ENCODE peak calls at places on chromosomes 1 and 21, in five cellular contexts. E is heart right ventricle, Y is ovary, Q is uterus, O is cardiac muscle cell. D is an unnamed sample. For H3K4me1 and H3K9me3, the result is how much of the 10 kb centered on the place peaks cover.

GRCh38 chr1:92210701-92211100 is 7.0 kb upstream of the C1orf146 start:
- DNase-seq in E (no peak), O (no peak), Q (no peak), Y (no peak), D (no peak)

GRCh38 chr1:151716771-151717631 is at the start of gene CELF3:
- DNase-seq in Y (no peak), Q (no peak), O (peak), E (no peak), D (no peak)

GRCh38 chr1:196180847-196181593 is 427.2 kb downstream of the KCNT2 start:
- DNase-seq in Q (no peak), O (no peak), Y (no peak), E (no peak), D (no peak)

GRCh38 chr1:228270032-228270431 is 62.2 kb downstream of the OBSCN start:
- DNase-seq in Q (no peak), O (no peak), Y (no peak), E (no peak), D (no peak)

GRCh38 chr1:32005522-32005921 is 8.1 kb upstream of the KHDRBS1 start:
- DNase-seq in O (no peak), E (no peak), Q (no peak), Y (no peak), D (no peak)

GRCh38 chr21:26130249-26130896 is 40.2 kb downstream of the APP start:
- DNase-seq in O (no peak), Y (no peak), Q (no peak), E (no peak), D (no peak)

GRCh38 chr1:212173572-212173971 is 111.6 kb upstream of the PPP2R5A start:
- DNase-seq in Y (no peak), O (no peak), E (no peak), Q (no peak), D (no peak)

GRCh38 chr1:203557958-203558760 is 64.2 kb downstream of the OPTC start:
- DNase-seq in Q (peak), O (peak), E (peak), Y (peak), D (peak)

GRCh38 chr1:159981351-159982055 is 27.5 kb upstream of the SLAMF9 start:
- DNase-seq in Q (no peak), E (no peak), O (no peak), Y (no peak), D (no peak)

GRCh38 chr1:201982923-201983805 is 716 bp downstream of the RNPEP start:
- DNase-seq in Y (peak), O (peak), Q (peak), E (peak), D (peak)

GRCh38 chr21:27569091-27569490 is 602.2 kb upstream of the ADAMTS5 start:
- DNase-seq in Y (no peak), E (no peak), Q (no peak), O (no peak), D (no peak)

GRCh38 chr1:228471154-228471761 is 15.9 kb upstream of the RNF187 start:
- DNase-seq in Y (no peak), E (no peak), O (no peak), Q (no peak), D (no peak)

GRCh38 chr1:110160701-110161100 is 10.4 kb downstream of the SLC6A17 start:
- DNase-seq in E (no peak), O (no peak), Y (no peak), Q (no peak), D (no peak)

GRCh38 chr21:36589352-36589971 is 109.5 kb upstream of the SIM2 start:
- DNase-seq in O (no peak), Y (peak), E (peak), Q (no peak), D (no peak)

GRCh38 chr1:203046984-203047630 is 20.8 kb downstream of the PPFIA4 start:
- DNase-seq in E (no peak), O (no peak), Q (peak), Y (no peak), D (no peak)

GRCh38 chr1:70666381-70667140 is 255.5 kb downstream of the CTH start:
- DNase-seq in Y (no peak), O (no peak), Q (no peak), E (no peak), D (no peak)

GRCh38 chr1:224755586-224755985 is 139.5 kb downstream of the CNIH3 start:
- DNase-seq in E (no peak), Q (no peak), O (no peak), Y (no peak), D (no peak)

GRCh38 chr1:234970371-234970730 is 158.3 kb downstream of the TOMM20 start:
- DNase-seq in O (no peak), E (no peak), Y (no peak), Q (no peak), D (no peak)

GRCh38 chr21:35525443-35525842 is 476.3 kb upstream of the RUNX1 start:
- DNase-seq in Q (no peak), E (no peak), O (no peak), Y (no peak), D (no peak)

GRCh38 chr1:230565141-230565540 is 77.1 kb upstream of the COG2 start:
- DNase-seq in O (no peak), E (no peak), Y (no peak), Q (no peak), D (no peak)

GRCh38 chr1:230568676-230569075 is 73.6 kb upstream of the COG2 start:
- DNase-seq in E (no peak), O (no peak), Q (no peak), Y (no peak), D (no peak)

GRCh38 chr1:230568008-230568407 is 74.3 kb upstream of the COG2 start:
- DNase-seq in Y (no peak), O (peak), Q (no peak), E (no peak), D (no peak)

GRCh38 chr1:230569201-230569600 is 73.1 kb upstream of the COG2 start:
- DNase-seq in O (no peak), E (no peak), Y (no peak), Q (no peak), D (no peak)

DNA sequence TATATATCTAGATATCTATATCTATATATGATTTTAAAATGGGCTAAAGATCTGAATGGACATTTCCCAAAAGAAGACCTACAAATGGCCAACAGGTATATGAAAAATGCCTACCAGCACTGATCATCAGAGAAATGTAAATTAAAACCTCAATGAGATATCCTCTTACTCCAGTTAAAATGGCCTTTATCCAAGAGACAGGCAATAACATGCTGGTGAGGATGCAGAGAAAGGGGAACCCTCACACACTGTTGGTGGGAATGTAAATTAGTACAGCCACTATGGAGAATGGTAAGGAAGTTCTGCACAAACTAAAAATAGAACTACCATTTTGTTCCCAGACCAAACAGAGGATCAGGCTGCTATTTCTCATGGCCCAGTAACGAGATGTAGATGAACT is 75.8 kb upstream of the COG2 start:
- DNase-seq in Y (no peak), E (no peak), O (no peak), Q (no peak), D (no peak)
- H3K4me1 ChIP-seq in Y (under half), E (under half), O (under half), Q (under half), D (under half)

DNA sequence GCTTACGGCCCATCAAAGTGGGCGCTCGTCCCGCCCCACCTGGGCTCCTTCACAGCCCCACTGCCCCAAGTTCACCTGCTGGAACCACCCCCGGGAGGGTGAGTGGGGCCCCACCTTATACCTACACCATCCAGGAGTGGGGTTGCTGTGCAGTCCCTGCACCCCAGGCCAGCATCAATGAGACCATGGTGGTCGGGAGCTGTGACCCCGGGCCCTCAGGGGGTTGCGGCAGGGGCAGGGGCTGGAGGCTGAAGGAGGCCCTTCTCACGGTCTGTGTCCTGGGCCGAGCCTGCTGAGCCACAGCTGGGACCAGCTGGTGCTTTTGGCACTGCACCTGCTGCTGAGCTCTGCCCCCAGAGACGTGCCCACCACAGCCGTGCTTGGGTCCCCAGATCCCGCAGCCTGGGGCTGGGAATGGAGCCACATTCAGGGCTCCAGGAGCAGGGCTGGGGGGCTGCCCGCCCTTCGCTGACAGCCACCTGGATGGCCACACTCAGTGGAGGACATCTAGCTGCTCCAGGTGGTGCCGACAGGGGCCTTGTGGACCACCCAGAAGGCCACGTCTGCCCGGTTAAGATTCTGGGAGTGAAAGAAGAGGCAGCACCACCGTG is 17.4 kb downstream of the ACTRT2 start:
- DNase-seq in Y (no peak), E (no peak), O (no peak), Q (no peak), D (no peak)
- H3K9me3 ChIP-seq in Y (under half), E (under half), O (under half), Q (under half), D (under half)

DNA sequence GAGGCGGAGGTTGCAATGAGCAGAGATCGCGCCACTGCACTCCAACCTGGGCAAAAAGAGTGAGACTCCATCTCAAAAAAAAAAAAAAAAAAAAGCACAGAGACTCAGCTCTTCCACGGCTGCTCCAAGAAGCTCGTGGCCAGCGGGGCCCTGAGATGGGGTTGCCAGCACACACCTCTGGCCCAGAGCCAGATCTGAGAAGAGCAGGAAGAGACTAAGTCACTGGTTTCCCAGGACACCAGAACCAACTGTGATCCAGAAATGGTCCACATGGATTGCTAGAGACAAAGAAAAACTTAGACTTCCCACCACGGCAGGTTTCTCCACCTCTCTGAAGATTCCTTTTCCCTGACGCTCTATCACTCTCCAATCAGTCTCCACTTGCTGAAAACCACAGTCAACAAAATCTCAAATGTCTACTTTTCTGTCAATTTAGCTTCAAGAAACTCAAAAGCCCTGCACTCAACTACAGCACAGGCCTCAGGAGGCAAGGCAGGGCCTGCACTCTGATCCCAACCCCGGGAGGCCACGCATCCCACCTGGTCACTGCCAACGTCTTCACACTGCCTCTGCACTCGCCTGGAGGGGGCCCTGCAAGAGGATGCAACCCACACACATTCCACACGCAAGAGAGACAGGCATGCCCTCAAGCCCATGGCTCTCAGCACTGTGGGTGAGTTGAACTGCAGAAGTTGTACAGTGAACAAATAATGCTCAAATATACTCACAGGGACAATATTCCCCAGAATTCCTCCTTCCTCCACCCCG is 79.0 kb downstream of the NPHP4 start:
- DNase-seq in Q (no peak), O (no peak), E (no peak), Y (no peak), D (no peak)
- H3K4me1 ChIP-seq in Q (under half), O (under half), E (under half), Y (under half), D (under half)

DNA sequence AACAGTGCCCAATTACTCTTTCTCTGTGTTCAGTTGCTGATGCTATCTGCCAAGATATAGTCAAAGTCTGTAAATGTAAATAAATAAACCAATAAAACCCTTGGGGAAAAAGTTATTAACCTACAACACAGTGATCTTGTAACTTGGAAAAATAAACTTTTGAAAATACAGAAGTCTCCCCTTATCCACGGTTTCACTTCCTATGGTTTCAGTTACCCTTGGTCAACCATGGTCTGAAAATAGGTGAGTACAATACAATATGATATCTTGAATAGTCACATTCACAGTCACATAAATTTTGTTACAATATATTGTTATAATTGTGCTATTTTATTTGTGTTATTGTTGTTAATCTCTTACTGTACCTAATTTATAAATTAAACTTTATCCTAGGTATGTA is 501.9 kb downstream of the LMO4 start:
- DNase-seq in O (no peak), E (no peak), Y (no peak), Q (no peak), D (no peak)
- H3K9me3 ChIP-seq in O (under half), E (under half), Y (under half), Q (under half), D (under half)

DNA sequence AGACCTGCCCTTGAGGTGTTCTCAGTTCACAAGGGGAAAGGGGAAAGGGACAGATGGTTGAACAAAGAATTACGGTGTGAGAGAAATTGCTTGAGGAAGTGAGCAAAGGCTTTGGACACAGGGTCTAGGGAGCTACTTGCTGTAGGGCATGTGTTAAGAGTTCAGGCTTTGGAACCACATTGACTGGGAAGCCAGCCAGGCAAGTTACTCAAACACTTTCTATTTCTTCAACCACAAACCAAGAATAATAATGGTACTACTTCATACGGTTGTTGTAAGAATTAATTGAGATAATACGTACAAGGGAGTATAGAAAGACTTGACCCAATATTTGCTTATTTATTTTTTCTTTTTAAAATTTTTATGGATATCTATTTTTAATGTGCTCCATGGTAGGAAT is 26.6 kb downstream of the AK4 start:
- DNase-seq in Y (peak), Q (peak), E (no peak), O (no peak), D (peak)
- H3K4me1 ChIP-seq in Y (under half), Q (under half), E (half or more), O (under half), D (under half)

DNA sequence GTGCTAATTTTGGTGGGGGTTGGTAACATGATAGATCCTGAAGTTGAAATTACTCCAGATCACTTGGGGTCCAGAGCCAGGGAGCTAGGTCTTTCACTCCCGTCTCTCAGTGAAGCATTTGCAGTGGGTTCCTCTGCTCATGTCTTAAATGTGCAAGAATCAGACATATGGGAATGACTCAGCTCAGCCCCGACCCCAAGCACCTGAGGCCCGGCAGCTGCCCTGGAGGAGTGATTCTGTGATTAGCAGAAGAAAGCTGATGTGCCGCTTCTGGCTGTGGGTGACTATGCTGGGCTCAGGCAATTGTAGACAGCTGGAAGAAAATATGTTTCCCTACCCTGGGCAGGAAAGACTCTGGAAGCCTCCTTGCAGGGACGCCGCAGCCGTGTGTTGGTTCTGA is 601.7 kb downstream of the NPHP4 start:
- DNase-seq in O (no peak), Q (no peak), Y (no peak), E (no peak), D (no peak)
- H3K9me3 ChIP-seq in O (under half), Q (under half), Y (under half), E (under half), D (under half)

GRCh38 chr1:154970631-154971340 is at the start of gene SHC1:
- DNase-seq in Y (peak), E (peak), Q (peak), O (peak), D (peak)
- H3K4me1 ChIP-seq in Y (under half), E (half or more), Q (under half), O (under half), D (under half)

GRCh38 chr1:13465515-13465914 is 48.3 kb downstream of the LRRC38 start:
- DNase-seq in Q (no peak), E (no peak), O (no peak), Y (no peak), D (no peak)

GRCh38 chr1:13456894-13457532 is 46.8 kb downstream of the PRAMEF20 start:
- DNase-seq in Y (no peak), O (no peak), E (peak), Q (no peak), D (no peak)

GRCh38 chr1:13462682-13463081 is 51.1 kb downstream of the LRRC38 start:
- DNase-seq in O (no peak), E (no peak), Y (no peak), Q (no peak), D (no peak)

GRCh38 chr1:13461977-13462376 is 51.7 kb downstream of the PRAMEF20 start:
- DNase-seq in O (no peak), Q (no peak), E (no peak), Y (no peak), D (no peak)
- H3K9me3 ChIP-seq in O (under half), Q (under half), E (under half), Y (under half), D (under half)

DNA sequence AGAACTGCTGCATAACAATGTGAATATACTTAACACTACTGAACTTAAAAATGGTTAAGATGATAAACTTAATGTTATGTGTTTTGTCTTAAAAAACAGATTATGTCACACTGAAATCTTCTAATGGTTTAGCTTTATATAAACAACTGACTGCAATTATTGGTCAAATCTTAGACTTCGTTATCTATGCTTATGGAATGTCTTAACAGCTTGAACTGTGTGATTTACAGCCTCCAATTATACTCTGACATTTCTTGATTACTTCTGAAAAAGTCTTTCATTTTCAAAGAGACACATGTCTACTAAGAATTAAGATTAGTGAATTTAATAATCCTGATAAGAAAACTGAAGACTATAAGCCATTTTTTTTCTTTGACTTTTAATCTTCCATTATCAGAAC is 71.1 kb downstream of the ZSWIM5 start:
- DNase-seq in Q (no peak), E (no peak), O (no peak), Y (no peak), D (no peak)
- H3K4me1 ChIP-seq in Q (under half), E (under half), O (under half), Y (under half), D (under half)

GRCh38 chr21:9756677-9757076 is 764.7 kb upstream of the TPTE start:
- DNase-seq in Y (no peak), Q (no peak), O (no peak), E (no peak), D (no peak)

GRCh38 chr21:9759972-9760371 is 761.4 kb upstream of the TPTE start:
- DNase-seq in Q (no peak), Y (no peak), E (no peak), O (no peak), D (no peak)

GRCh38 chr21:9758141-9758540 is 763.2 kb upstream of the TPTE start:
- DNase-seq in Y (no peak), E (no peak), O (no peak), Q (no peak), D (no peak)

GRCh38 chr21:9760398-9761074 is 760.8 kb upstream of the TPTE start:
- DNase-seq in Q (no peak), Y (no peak), E (no peak), O (no peak), D (no peak)

GRCh38 chr21:9758888-9759287 is 762.5 kb upstream of the TPTE start:
- DNase-seq in O (no peak), Y (no peak), Q (no peak), E (no peak), D (no peak)
- H3K9me3 ChIP-seq in O (under half), Y (under half), Q (under half), E (under half), D (under half)